ENCODE peak calls at places on chromosomes 7 and 10, in six cellular contexts. D is GM06990, H is nephron progenitor cell, B is mesothelial cell of epicardium, R is GM13977, M is Kasumi-1. N is an unnamed sample.

GRCh38 chr10:4541292-4541691 is 284.7 kb upstream of the AKR1E2 start:
- DNase-seq in B (no peak), D (no peak), M (no peak), R (no peak), H (no peak), N (peak)

GRCh38 chr7:4682621-4683042 is 537 bp downstream of the FOXK1 start:
- DNase-seq in D (peak), H (peak), M (no peak), B (peak), R (no peak), N (no peak)

GRCh38 chr10:131641898-131642297 is 258.9 kb upstream of the PPP2R2D start:
- DNase-seq in D (no peak), H (no peak), B (no peak), R (no peak), M (no peak), N (no peak)

GRCh38 chr7:105519353-105519752 is 2.7 kb downstream of the PUS7 start:
- DNase-seq in M (no peak), D (no peak), R (no peak), H (no peak), B (no peak), N (no peak)

GRCh38 chr7:135517060-135517459 is 7.2 kb upstream of the CNOT4 start:
- DNase-seq in R (no peak), M (no peak), H (no peak), D (no peak), B (no peak), N (no peak)

GRCh38 chr10:111126073-111126472 is 49.2 kb downstream of the ADRA2A start:
- DNase-seq in R (no peak), B (no peak), H (no peak), D (no peak), M (no peak), N (peak)

GRCh38 chr7:47551550-47552121 is 30.3 kb downstream of the TNS3 start:
- DNase-seq in R (no peak), M (no peak), D (no peak), B (no peak), H (no peak), N (no peak)

GRCh38 chr10:93481931-93482834 is at the start of gene MYOF:
- DNase-seq in B (peak), M (peak), D (peak), H (peak), R (peak), N (peak)

GRCh38 chr7:114426824-114427223 is 12.2 kb downstream of the FOXP2 start:
- DNase-seq in R (no peak), H (no peak), B (no peak), D (no peak), M (peak), N (no peak)

GRCh38 chr10:26211781-26212444 is 4.7 kb upstream of the GAD2 start:
- DNase-seq in B (no peak), H (peak), M (no peak), D (no peak), R (no peak), N (no peak)

GRCh38 chr10:52517017-52517416 is 202.9 kb downstream of the DKK1 start:
- DNase-seq in H (peak), B (no peak), D (no peak), R (no peak), M (no peak), N (peak)

GRCh38 chr10:49187950-49188761 is at the start of gene TMEM273:
- DNase-seq in D (no peak), M (peak), B (no peak), H (no peak), R (peak), N (no peak)

GRCh38 chr7:7932553-7932952 is 36.0 kb upstream of the GLCCI1 start:
- DNase-seq in B (no peak), H (no peak), R (no peak), D (no peak), M (no peak), N (no peak)

GRCh38 chr7:70696139-70696782 is 435.7 kb upstream of the GALNT17 start:
- DNase-seq in R (no peak), D (peak), H (no peak), B (no peak), M (no peak), N (no peak)

GRCh38 chr7:138625084-138625848 is 75.9 kb downstream of the SVOPL start:
- DNase-seq in H (no peak), M (peak), D (no peak), R (no peak), B (no peak), N (no peak)

GRCh38 chr10:106479619-106480018 is 684.9 kb downstream of the SORCS1 start:
- DNase-seq in H (no peak), D (no peak), B (no peak), M (no peak), R (no peak), N (no peak)

GRCh38 chr7:2032876-2033407 is 199.8 kb downstream of the MAD1L1 start:
- DNase-seq in H (no peak), R (no peak), M (no peak), B (no peak), D (no peak), N (no peak)

GRCh38 chr7:134016223-134016941 is 110.8 kb upstream of the LRGUK start:
- DNase-seq in R (peak), M (no peak), B (peak), H (peak), D (no peak), N (peak)

GRCh38 chr10:15504101-15504840 is 133.2 kb upstream of the FAM171A1 start:
- DNase-seq in M (no peak), H (no peak), B (no peak), D (no peak), R (peak), N (peak)

GRCh38 chr10:95333997-95334792 is 43.4 kb upstream of the PDLIM1 start:
- DNase-seq in M (no peak), B (no peak), R (no peak), D (no peak), H (no peak), N (peak)

N was measured in AG08395.